ENCODE peak calls at places on chromosomes 7 and 10, in four cellular contexts. One of them, this sample, is unnamed.

GRCh38 chr7:20033621-20034200 is 183.5 kb downstream of the MACC1 start:
- DNase-seq in HuH-7.5: no peak
- DNase-seq in HL-60: no peak
- DNase-seq in NCI-H146: no peak
- DNase-seq in this sample: no peak

GRCh38 chr10:103784723-103785418 is 70.5 kb downstream of the SH3PXD2A start:
- DNase-seq in HuH-7.5: no peak
- DNase-seq in HL-60: no peak
- DNase-seq in NCI-H146: peak
- DNase-seq in this sample: peak

GRCh38 chr7:30142710-30143109 is 7.9 kb downstream of the MTURN start:
- DNase-seq in NCI-H146: peak
- DNase-seq in HuH-7.5: peak
- DNase-seq in HL-60: no peak
- DNase-seq in this sample: no peak

GRCh38 chr10:76408646-76409045 is 977.2 kb downstream of the LRMDA start:
- DNase-seq in HuH-7.5: no peak
- DNase-seq in NCI-H146: no peak
- DNase-seq in HL-60: no peak
- DNase-seq in this sample: peak

GRCh38 chr7:129525225-129525862 is 23.0 kb downstream of the SMKR1 start:
- DNase-seq in HL-60: no peak
- DNase-seq in HuH-7.5: no peak
- DNase-seq in NCI-H146: no peak
- DNase-seq in this sample: no peak

GRCh38 chr7:74606101-74606908 is 51.2 kb upstream of the GTF2I start:
- DNase-seq in NCI-H146: peak
- DNase-seq in HuH-7.5: peak
- DNase-seq in HL-60: no peak
- DNase-seq in this sample: peak

GRCh38 chr10:21020545-21020944 is 123.4 kb upstream of the NEBL start:
- DNase-seq in NCI-H146: peak
- DNase-seq in HuH-7.5: peak
- DNase-seq in HL-60: no peak
- DNase-seq in this sample: no peak

GRCh38 chr7:27162930-27163775 is 2.2 kb downstream of the HOXA9 start:
- DNase-seq in NCI-H146: no peak
- DNase-seq in HL-60: no peak
- DNase-seq in HuH-7.5: no peak
- DNase-seq in this sample: no peak

GRCh38 chr10:44974082-44974627 is 4.5 kb downstream of the DEPP1 start:
- DNase-seq in HuH-7.5: no peak
- DNase-seq in NCI-H146: no peak
- DNase-seq in HL-60: no peak
- DNase-seq in this sample: no peak

GRCh38 chr10:99532687-99533495 is at the start of gene NKX2-3:
- DNase-seq in HuH-7.5: no peak
- DNase-seq in NCI-H146: no peak
- DNase-seq in HL-60: no peak
- DNase-seq in this sample: no peak

GRCh38 chr7:108015740-108016139 is 12.8 kb upstream of the LAMB1 start:
- DNase-seq in NCI-H146: no peak
- DNase-seq in HL-60: no peak
- DNase-seq in HuH-7.5: no peak
- DNase-seq in this sample: no peak

GRCh38 chr10:4352566-4352961 is 473.4 kb upstream of the AKR1E2 start:
- DNase-seq in HuH-7.5: no peak
- DNase-seq in NCI-H146: no peak
- DNase-seq in HL-60: no peak
- DNase-seq in this sample: no peak

GRCh38 chr7:28195925-28196324 is 15.3 kb upstream of the JAZF1 start:
- DNase-seq in HuH-7.5: no peak
- DNase-seq in HL-60: no peak
- DNase-seq in NCI-H146: no peak
- DNase-seq in this sample: no peak

GRCh38 chr7:65448824-65449504 is 75.3 kb downstream of the ZNF92 start:
- DNase-seq in HuH-7.5: no peak
- DNase-seq in HL-60: no peak
- DNase-seq in NCI-H146: no peak
- DNase-seq in this sample: no peak

GRCh38 chr10:116752969-116753665 is 10.8 kb upstream of the HSPA12A start:
- DNase-seq in NCI-H146: no peak
- DNase-seq in HL-60: no peak
- DNase-seq in HuH-7.5: no peak
- DNase-seq in this sample: peak

GRCh38 chr7:6403907-6404306 is 43.8 kb downstream of the DAGLB start:
- DNase-seq in HuH-7.5: no peak
- DNase-seq in HL-60: no peak
- DNase-seq in NCI-H146: no peak
- DNase-seq in this sample: no peak

GRCh38 chr10:18968196-18968595 is 80.4 kb upstream of the MALRD1 start:
- DNase-seq in NCI-H146: no peak
- DNase-seq in HuH-7.5: no peak
- DNase-seq in HL-60: no peak
- DNase-seq in this sample: no peak